ENCODE peak calls at places on chromosomes 5 and 9, in five cellular contexts. O is WERI-Rb-1, I is transverse colon, N is Caco-2, T is AG04450. U is an unnamed sample.

GRCh38 chr5:117665121-117665520 is 1090.5 kb upstream of the SEMA6A start:
- DNase-seq in O (no peak), I (no peak), N (no peak), T (no peak), U (no peak)

GRCh38 chr5:137486707-137487106 is 12.4 kb downstream of the SPOCK1 start:
- DNase-seq in O (no peak), I (no peak), N (no peak), T (no peak), U (no peak)

GRCh38 chr5:164637931-164638521 is 1132.6 kb downstream of the MAT2B start:
- DNase-seq in O (no peak), I (no peak), N (no peak), T (no peak), U (no peak)

GRCh38 chr9:89635007-89635742 is 30.4 kb downstream of the GADD45G start:
- DNase-seq in O (no peak), I (no peak), N (no peak), T (no peak), U (no peak)

GRCh38 chr9:37037744-37038640 is 3.9 kb upstream of the PAX5 start:
- DNase-seq in O (no peak), I (peak), N (no peak), T (no peak), U (no peak)

GRCh38 chr9:38296853-38297252 is 95.6 kb upstream of the ALDH1B1 start:
- DNase-seq in O (no peak), I (no peak), N (no peak), T (no peak), U (no peak)

GRCh38 chr5:16057277-16057676 is 122.3 kb downstream of the MARCHF11 start:
- DNase-seq in O (no peak), I (no peak), N (no peak), T (no peak), U (no peak)

GRCh38 chr9:127805620-127806019 is 2.9 kb downstream of the FPGS start:
- DNase-seq in O (peak), I (peak), N (no peak), T (no peak), U (no peak)

GRCh38 chr9:21056931-21057330 is 20.8 kb downstream of the IFNB1 start:
- DNase-seq in O (no peak), I (no peak), N (no peak), T (no peak), U (no peak)

GRCh38 chr5:83595217-83595616 is 123.7 kb downstream of the VCAN start:
- DNase-seq in O (no peak), I (no peak), N (no peak), T (no peak), U (no peak)
- TF ChIP-seq CTCF in O (peak), I (no peak), N (peak), T (peak), U (peak)

DNA sequence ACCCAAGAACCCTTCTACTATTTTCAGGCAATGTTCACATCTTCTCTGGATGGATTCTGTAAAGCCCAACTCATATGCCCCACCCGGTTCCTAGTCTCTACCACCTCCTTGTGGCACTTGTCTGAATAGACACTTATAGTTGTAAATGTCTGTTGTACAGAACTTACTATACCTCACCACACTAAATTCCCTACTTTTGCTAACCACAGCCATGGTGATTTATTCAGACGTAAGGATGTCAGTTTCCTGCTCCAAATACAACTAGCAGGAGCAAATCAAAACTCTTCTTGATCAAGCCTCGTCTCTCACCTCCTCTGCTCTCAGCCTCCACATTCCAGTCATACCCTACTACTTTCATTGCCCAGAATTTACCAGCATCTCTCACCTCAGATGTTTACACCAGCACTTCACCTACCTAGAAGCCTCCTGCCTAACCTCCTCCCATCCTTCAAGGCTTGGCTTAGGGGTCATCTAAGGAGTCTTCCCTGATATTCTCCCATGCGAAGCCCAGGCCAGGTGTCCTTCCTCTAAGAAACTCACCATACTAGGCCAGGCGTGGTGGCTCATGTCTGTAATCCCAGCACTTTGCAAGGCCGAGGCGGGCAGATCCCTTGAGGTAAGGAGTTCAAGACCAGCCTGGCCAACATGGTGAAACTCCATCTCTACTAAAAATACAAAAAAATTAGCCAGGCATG is 75.5 kb downstream of the MAPKAP1 start:
- DNase-seq in O (peak), I (peak), N (no peak), T (no peak), U (no peak)
- TF ChIP-seq CTCF in O (peak), I (peak), N (peak), T (peak), U (peak)

GRCh38 chr5:171845857-171846785 is 60.5 kb downstream of the SMIM23 start:
- DNase-seq in O (no peak), I (no peak), N (no peak), T (no peak), U (no peak)
- TF ChIP-seq CTCF in O (peak), I (no peak), N (no peak), T (peak), U (no peak)

DNA sequence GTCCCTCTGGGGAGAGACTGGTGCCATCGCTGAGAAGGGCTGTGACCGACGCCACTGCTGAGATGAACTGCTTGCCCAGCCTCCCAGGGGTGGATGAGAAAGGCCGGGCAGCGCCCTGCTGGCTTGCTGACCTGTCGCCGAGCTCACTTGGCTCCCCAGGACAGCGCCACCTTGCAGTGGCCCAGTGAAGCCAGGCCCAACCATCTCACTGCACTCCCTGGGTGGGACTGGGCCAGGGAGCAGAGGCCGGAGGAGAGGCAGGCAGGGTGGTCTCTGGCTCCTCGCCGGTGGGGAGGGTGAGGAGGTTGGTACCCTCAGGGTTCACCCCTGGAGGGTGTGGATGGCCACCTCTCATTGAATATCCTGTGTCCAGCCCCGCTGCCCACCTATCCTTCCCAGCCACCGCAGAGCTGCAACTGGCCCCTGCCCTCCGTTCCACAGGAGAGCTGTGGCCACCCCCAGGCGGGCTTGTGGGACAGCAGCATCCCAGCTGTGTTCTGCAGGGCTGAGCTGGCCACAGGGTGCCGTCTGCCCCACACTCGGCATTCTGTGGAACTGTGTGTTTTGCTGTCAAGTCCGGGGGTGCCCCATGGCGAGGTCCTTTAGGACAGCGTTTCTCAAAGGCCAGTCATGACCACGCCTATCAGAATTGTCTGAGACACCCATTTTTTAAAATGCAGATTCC is 41.0 kb upstream of the FCN2 start:
- DNase-seq in O (peak), I (no peak), N (no peak), T (no peak), U (no peak)
- TF ChIP-seq CTCF in O (peak), I (no peak), N (peak), T (peak), U (no peak)

GRCh38 chr9:129720865-129721545 is 31.8 kb downstream of the PTGES start:
- DNase-seq in O (no peak), I (no peak), N (no peak), T (no peak), U (no peak)
- TF ChIP-seq CTCF in O (peak), I (no peak), N (no peak), T (no peak), U (no peak)

GRCh38 chr5:177507165-177507564 is 2.5 kb downstream of the DOK3 start:
- DNase-seq in O (no peak), I (no peak), N (no peak), T (no peak), U (no peak)
- TF ChIP-seq CTCF in O (peak), I (no peak), N (peak), T (peak), U (peak)

GRCh38 chr9:129887210-129888084 is 52.2 kb downstream of the USP20 start:
- DNase-seq in O (no peak), I (peak), N (no peak), T (no peak), U (no peak)
- TF ChIP-seq CTCF in O (no peak), I (no peak), N (no peak), T (peak), U (no peak)

U was measured in progenitor cell of endocrine pancreas.